ENCODE peak calls at places on chromosomes 7 and 10, in four cellular contexts. P, C, G and S are unnamed samples.

GRCh38 chr7:77461246-77461645 is 45.1 kb upstream of the GSAP start:
- DNase-seq in G (no peak), C (no peak), P (no peak), S (no peak)

GRCh38 chr7:29622335-29623265 is 59.0 kb downstream of the PRR15 start:
- DNase-seq in P (no peak), G (no peak), C (no peak), S (peak)

GRCh38 chr7:2575046-2575732 is 16.4 kb downstream of the IQCE start:
- DNase-seq in C (no peak), G (no peak), P (no peak), S (no peak)

GRCh38 chr7:150903627-150904026 is 51.3 kb downstream of the AOC1 start:
- DNase-seq in P (peak), C (no peak), G (no peak), S (no peak)

GRCh38 chr10:128776617-128777016 is 650.4 kb upstream of the MKI67 start:
- DNase-seq in C (no peak), P (no peak), G (no peak), S (no peak)

GRCh38 chr7:1242129-1242572 is 9.5 kb downstream of the UNCX start:
- DNase-seq in C (no peak), P (no peak), G (no peak), S (no peak)

GRCh38 chr7:96657347-96658010 is 52.2 kb downstream of the SEM1 start:
- DNase-seq in G (no peak), P (no peak), C (peak), S (no peak)

GRCh38 chr10:131311661-131312260 is at the start of gene TCERG1L:
- DNase-seq in G (no peak), P (no peak), C (no peak), S (no peak)

GRCh38 chr10:57367412-57367811 is 900.3 kb downstream of the IPMK start:
- DNase-seq in C (no peak), G (no peak), P (no peak), S (no peak)

GRCh38 chr7:47318395-47319182 is 263.3 kb downstream of the TNS3 start:
- DNase-seq in P (no peak), G (peak), C (no peak), S (no peak)

GRCh38 chr7:54705436-54705835 is 53.6 kb downstream of the SEC61G start:
- DNase-seq in P (no peak), C (no peak), G (peak), S (peak)

GRCh38 chr7:117623606-117624005 is 143.8 kb downstream of the CFTR start:
- DNase-seq in P (no peak), C (no peak), G (no peak), S (no peak)

GRCh38 chr7:40811666-40812065 is 676.9 kb downstream of the SUGCT start:
- DNase-seq in G (no peak), C (no peak), P (no peak), S (no peak)

GRCh38 chr7:139180700-139181311 is 50.2 kb upstream of the UBN2 start:
- DNase-seq in G (no peak), C (no peak), P (no peak), S (no peak)

GRCh38 chr10:32155075-32155516 is 98.9 kb upstream of the KIF5B start:
- DNase-seq in C (no peak), P (no peak), G (no peak), S (no peak)

GRCh38 chr7:104299777-104300176 is 28.6 kb upstream of the LHFPL3 start:
- DNase-seq in P (no peak), G (no peak), C (no peak), S (no peak)

GRCh38 chr7:101411477-101411954 is 48.8 kb downstream of the COL26A1 start:
- DNase-seq in P (no peak), G (no peak), C (no peak), S (no peak)

GRCh38 chr7:105336009-105336408 is 52.7 kb downstream of the SRPK2 start:
- DNase-seq in P (no peak), C (no peak), G (no peak), S (no peak)

GRCh38 chr10:76311752-76312699 is 880.6 kb downstream of the LRMDA start:
- DNase-seq in C (no peak), G (no peak), P (peak), S (peak)

GRCh38 chr7:90853205-90853604 is 257.1 kb downstream of the CDK14 start:
- DNase-seq in C (no peak), G (peak), P (no peak), S (no peak)

GRCh38 chr7:104845541-104845940 is 168.5 kb upstream of the KMT2E start:
- DNase-seq in P (no peak), G (no peak), C (no peak), S (no peak)

GRCh38 chr7:12815871-12816270 is 128.4 kb downstream of the ARL4A start:
- DNase-seq in P (no peak), C (no peak), G (no peak), S (no peak)

GRCh38 chr7:128880791-128881457 is 18.3 kb downstream of the ATP6V1F start:
- DNase-seq in C (no peak), G (no peak), P (no peak), S (no peak)

GRCh38 chr10:111063471-111063870 is 13.4 kb upstream of the ADRA2A start:
- DNase-seq in G (no peak), P (no peak), C (no peak), S (no peak)

GRCh38 chr7:6277476-6277875 is 5.1 kb upstream of the CYTH3 start:
- DNase-seq in C (no peak), P (no peak), G (no peak), S (no peak)

GRCh38 chr10:131959841-131960240 is 21.9 kb downstream of the BNIP3 start:
- DNase-seq in C (no peak), G (no peak), P (no peak), S (no peak)

GRCh38 chr7:74627699-74628411 is 29.7 kb upstream of the GTF2I start:
- DNase-seq in G (no peak), P (no peak), C (no peak), S (no peak)

GRCh38 chr10:78600740-78601139 is 468.0 kb upstream of the ZMIZ1 start:
- DNase-seq in C (no peak), G (no peak), P (no peak), S (no peak)

GRCh38 chr10:49572594-49573114 is 33.7 kb upstream of the ERCC6 start:
- DNase-seq in G (no peak), P (no peak), C (no peak), S (no peak)

GRCh38 chr7:46247622-46248181 is 326.6 kb upstream of the IGFBP3 start:
- DNase-seq in C (no peak), P (no peak), G (no peak), S (no peak)

GRCh38 chr10:49286686-49287085 is 12.3 kb upstream of the C10orf71 start:
- DNase-seq in C (no peak), P (no peak), G (no peak), S (no peak)

GRCh38 chr7:105131890-105132289 is 117.9 kb downstream of the KMT2E start:
- DNase-seq in G (no peak), P (no peak), C (no peak), S (no peak)

GRCh38 chr7:16695621-16696237 is 49.7 kb downstream of the BZW2 start:
- DNase-seq in C (no peak), P (peak), G (no peak), S (peak)

GRCh38 chr10:68957284-68957615 is 1.3 kb downstream of the DDX21 start:
- DNase-seq in P (no peak), G (no peak), C (no peak), S (no peak)

GRCh38 chr10:28991326-28991725 is 297.5 kb upstream of the LYZL1 start:
- DNase-seq in P (no peak), C (peak), G (no peak), S (peak)

GRCh38 chr10:16945566-16945965 is 128.3 kb upstream of the RSU1 start:
- DNase-seq in G (no peak), P (no peak), C (no peak), S (no peak)

GRCh38 chr10:116472874-116473273 is 45.2 kb downstream of the PNLIPRP3 start:
- DNase-seq in P (no peak), C (no peak), G (no peak), S (no peak)

GRCh38 chr10:129963831-129964501 is at the start of gene EBF3:
- DNase-seq in G (no peak), P (peak), C (no peak), S (no peak)

GRCh38 chr10:6579193-6579903 is 728 bp downstream of the PRKCQ start:
- DNase-seq in P (peak), G (no peak), C (no peak), S (no peak)

GRCh38 chr10:6581750-6582697 is 1.9 kb upstream of the PRKCQ start:
- DNase-seq in P (peak), C (no peak), G (no peak), S (no peak)

GRCh38 chr10:6580279-6581029 is 378 bp upstream of the PRKCQ start:
- DNase-seq in C (peak), P (peak), G (no peak), S (peak)

GRCh38 chr10:6578221-6579192 is 1.6 kb downstream of the PRKCQ start:
- DNase-seq in G (no peak), P (no peak), C (no peak), S (no peak)

DNA sequence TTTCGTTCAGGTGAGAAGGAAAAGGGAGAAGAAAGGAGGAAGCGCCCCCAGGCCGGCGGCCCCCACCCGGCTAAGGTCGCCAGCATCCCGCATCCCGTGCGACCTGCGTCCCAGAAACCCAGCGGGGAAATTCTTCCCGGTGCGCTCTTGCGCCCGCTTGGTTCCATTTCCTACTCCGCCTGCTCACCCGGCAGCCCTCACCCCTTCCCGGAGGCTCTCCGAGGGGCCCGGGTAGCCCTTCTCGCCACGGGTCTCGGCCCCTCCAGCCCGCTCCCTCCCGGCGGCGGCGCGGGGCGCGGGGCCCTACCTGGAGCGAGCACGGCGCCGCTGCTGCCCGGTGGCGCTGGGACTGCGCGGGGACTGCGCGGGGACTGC is at the start of gene PRKCQ:
- DNase-seq in P (no peak), G (no peak), C (no peak), S (no peak)
- H3K27ac ChIP-seq in P (peak), G (no peak), C (peak), S (peak)

GRCh38 chr7:110502893-110503465 is 587.9 kb upstream of the LRRN3 start:
- DNase-seq in G (no peak), P (no peak), C (no peak), S (no peak)
- TF ChIP-seq SRF in G (no peak), P (no peak), C (no peak), S (no peak)

DNA sequence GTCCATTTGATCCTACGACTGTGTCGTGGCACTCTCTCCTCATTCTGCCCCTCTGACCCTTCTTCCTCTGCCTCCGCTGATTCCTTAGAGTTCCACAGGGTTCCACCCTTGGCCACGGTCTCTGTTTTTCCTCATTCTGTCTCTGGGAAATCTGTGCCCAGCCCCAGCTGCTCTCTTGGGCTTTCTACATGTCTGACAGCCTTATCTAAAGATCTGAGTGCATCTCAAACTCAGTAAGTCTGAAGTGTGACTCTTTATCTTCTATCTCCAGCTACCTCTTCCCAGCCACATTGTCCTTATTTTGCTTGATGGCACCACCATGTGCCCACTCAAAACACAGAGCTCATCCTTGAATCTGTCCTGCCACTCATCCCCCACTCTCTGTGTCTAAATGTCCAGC is 62.1 kb upstream of the AQP1 start:
- DNase-seq in G (no peak), P (no peak), C (no peak), S (no peak)
- TF ChIP-seq EGR1 in G (no peak), P (no peak), C (no peak), S (no peak)

DNA sequence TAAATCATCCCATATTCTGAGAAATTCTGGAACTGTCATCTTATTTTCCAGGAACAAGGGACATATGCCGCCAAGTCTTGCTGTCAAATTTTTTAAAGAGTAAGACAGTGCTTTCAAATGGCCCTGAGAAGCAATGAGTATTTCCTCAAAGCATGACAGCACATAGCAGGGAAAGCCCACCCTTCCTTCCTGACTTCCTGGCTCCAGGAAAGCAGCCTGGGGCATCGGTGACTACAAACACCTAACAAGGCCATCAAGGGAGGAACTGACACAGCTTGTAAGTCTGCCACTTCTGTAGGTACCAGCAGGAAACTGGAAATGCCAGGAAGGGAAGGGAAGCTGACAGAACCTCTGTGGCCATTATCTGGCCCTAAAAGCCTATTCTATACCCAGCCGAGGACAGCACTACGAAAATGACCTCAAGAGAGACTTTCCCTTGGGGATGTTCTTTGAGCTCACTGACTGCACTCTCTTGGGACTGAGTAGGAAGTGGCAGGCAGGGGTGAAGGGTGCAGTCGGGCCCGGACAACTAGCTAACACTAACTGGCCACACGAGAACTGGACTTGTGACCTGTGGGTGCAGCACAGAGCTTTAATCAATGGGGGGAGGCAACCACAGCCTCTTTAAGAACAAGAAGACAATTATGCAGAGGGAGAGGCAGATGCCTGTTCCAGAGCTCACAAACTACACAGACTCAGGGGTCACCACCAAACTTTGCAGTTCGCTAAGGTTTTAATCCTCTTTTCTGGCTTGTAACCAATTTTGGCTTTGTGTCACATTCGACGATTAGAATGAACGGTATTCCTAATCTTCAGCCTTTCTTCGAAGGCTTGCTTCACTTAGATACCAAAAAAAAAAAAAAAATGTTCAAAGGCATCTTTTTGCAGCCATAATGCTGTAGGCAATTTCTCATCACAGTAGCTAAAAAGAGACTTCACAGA is 52.0 kb downstream of the GRB10 start:
- DNase-seq in G (no peak), P (no peak), C (no peak), S (no peak)
- H3K27ac ChIP-seq in G (no peak), P (no peak), C (no peak), S (no peak)

GRCh38 chr10:50614444-50615137 is 9.2 kb downstream of the SGMS1 start:
- DNase-seq in C (no peak), P (peak), G (no peak), S (peak)
- TF ChIP-seq SRF in C (no peak), P (no peak), G (no peak), S (no peak)

DNA sequence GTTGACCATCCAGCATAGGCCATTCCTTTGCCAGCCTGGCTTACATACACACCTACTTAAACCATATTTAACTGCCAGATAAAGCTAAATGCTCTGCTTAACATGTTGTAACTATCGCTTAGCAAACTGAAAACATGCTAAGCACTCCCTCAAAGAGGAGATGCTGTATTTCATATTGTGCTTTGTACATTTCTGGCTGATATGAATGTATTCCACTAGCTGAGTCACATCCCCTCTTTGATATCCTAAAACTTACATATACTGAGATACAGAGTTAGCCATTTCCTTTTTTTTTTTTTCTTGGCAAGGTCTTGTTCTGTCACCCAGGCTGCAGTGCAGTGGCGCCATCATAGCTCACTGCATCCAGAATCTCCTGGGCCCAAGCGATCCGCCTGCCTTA is 99.4 kb downstream of the TPST1 start:
- DNase-seq in C (no peak), G (no peak), P (no peak), S (no peak)
- TF ChIP-seq EGR1 in C (no peak), G (no peak), P (no peak), S (no peak)

GRCh38 chr7:63925626-63926460 is 72.8 kb upstream of the ZNF722 start:
- DNase-seq in G (no peak), C (no peak), P (peak), S (no peak)
- H3K27ac ChIP-seq in G (no peak), C (no peak), P (peak), S (no peak)

GRCh38 chr7:70634610-70635068 is 497.3 kb upstream of the GALNT17 start:
- DNase-seq in G (no peak), P (peak), C (no peak), S (no peak)
- TF ChIP-seq SRF in G (no peak), P (no peak), C (no peak), S (no peak)